ENCODE peak calls at places on chromosomes 12 and 14, in seven cellular contexts. T is PC-3, F is endodermal cell, E is SK-N-SH, O is GM23248, C is mesendoderm, Q is NT2/D1. J is an unnamed sample.

GRCh38 chr14:54348001-54348611 is 48.7 kb upstream of the CDKN3 start:
- DNase-seq in T (peak), O (peak), E (peak), C (peak), F (no peak), Q (no peak), J (peak)

GRCh38 chr12:67981236-67982164 is 7.7 kb upstream of the IFNG-AS1 start:
- DNase-seq in T (peak), Q (no peak), C (peak), O (peak), F (no peak), E (no peak), J (no peak)

GRCh38 chr12:116236986-116237385 is 40.5 kb downstream of the MED13L start:
- DNase-seq in C (no peak), T (no peak), Q (no peak), E (no peak), O (peak), F (no peak), J (no peak)

GRCh38 chr12:69123909-69124638 is 115.3 kb upstream of the CPSF6 start:
- DNase-seq in F (no peak), C (no peak), T (no peak), O (no peak), Q (no peak), E (no peak), J (no peak)

GRCh38 chr14:59325906-59326305 is 137.4 kb downstream of the DAAM1 start:
- DNase-seq in O (peak), T (no peak), C (no peak), E (no peak), Q (no peak), F (no peak), J (no peak)

GRCh38 chr12:464484-465267 is 4.9 kb downstream of the B4GALNT3 start:
- DNase-seq in T (no peak), E (no peak), C (no peak), Q (no peak), F (no peak), O (no peak), J (no peak)

GRCh38 chr14:100307215-100308111 is 1.2 kb upstream of the SLC25A29 start:
- DNase-seq in T (no peak), O (peak), E (peak), F (peak), Q (no peak), C (peak), J (no peak)

GRCh38 chr12:46110220-46110700 is 119.9 kb upstream of the SCAF11 start:
- DNase-seq in Q (no peak), O (no peak), C (no peak), E (no peak), F (no peak), T (no peak), J (no peak)

GRCh38 chr14:91317381-91318313 is 73.1 kb upstream of the GPR68 start:
- DNase-seq in T (peak), O (peak), Q (no peak), E (no peak), F (no peak), C (no peak), J (no peak)

GRCh38 chr14:68137704-68138619 is 318.4 kb downstream of the RAD51B start:
- DNase-seq in O (peak), E (peak), Q (peak), T (peak), C (peak), F (peak), J (peak)

GRCh38 chr14:69863083-69863482 is 16.1 kb upstream of the SMOC1 start:
- DNase-seq in C (no peak), T (no peak), O (no peak), E (no peak), F (no peak), Q (no peak), J (no peak)

GRCh38 chr12:71183018-71183417 is 25.2 kb upstream of the TSPAN8 start:
- DNase-seq in F (no peak), T (peak), O (peak), Q (no peak), C (no peak), E (no peak), J (no peak)

GRCh38 chr12:121239335-121239678 is 29.4 kb downstream of the P2RX4 start:
- DNase-seq in C (no peak), E (no peak), T (no peak), O (no peak), F (no peak), Q (no peak), J (no peak)

GRCh38 chr14:75454963-75455546 is 27.2 kb downstream of the JDP2 start:
- DNase-seq in C (peak), Q (no peak), O (peak), T (peak), F (peak), E (peak), J (no peak)

GRCh38 chr14:75857199-75857598 is 124.6 kb downstream of the TGFB3 start:
- DNase-seq in O (no peak), E (no peak), T (no peak), Q (no peak), F (no peak), C (no peak), J (no peak)

GRCh38 chr14:74401504-74402241 is 24.3 kb downstream of the SYNDIG1L start:
- DNase-seq in T (no peak), E (peak), F (peak), O (peak), C (peak), Q (no peak), J (no peak)

GRCh38 chr14:77469539-77469938 is 11.6 kb downstream of the AHSA1 start:
- DNase-seq in F (no peak), T (no peak), C (peak), E (no peak), O (no peak), Q (no peak), J (no peak)

GRCh38 chr14:30550335-30550734 is 8.6 kb upstream of the G2E3 start:
- DNase-seq in O (peak), C (no peak), T (peak), Q (no peak), F (no peak), E (no peak), J (no peak)

GRCh38 chr12:124739953-124740561 is 123.6 kb downstream of the SCARB1 start:
- DNase-seq in T (no peak), O (no peak), Q (no peak), C (no peak), F (no peak), E (no peak), J (no peak)

GRCh38 chr12:34625116-34625515 is 602.8 kb downstream of the ALG10 start:
- DNase-seq in F (no peak), Q (peak), E (no peak), O (peak), C (peak), T (peak), J (no peak)

GRCh38 chr14:83355609-83356008 is 1822.0 kb upstream of the SEL1L start:
- DNase-seq in C (no peak), O (no peak), E (no peak), F (no peak), T (no peak), Q (no peak), J (no peak)

GRCh38 chr12:49872381-49872780 is 29.5 kb upstream of the BCDIN3D start:
- DNase-seq in C (no peak), F (no peak), T (no peak), O (no peak), E (no peak), Q (no peak), J (no peak)

GRCh38 chr12:28089363-28089762 is 100.9 kb upstream of the CCDC91 start:
- DNase-seq in C (peak), O (peak), F (no peak), T (peak), Q (no peak), E (no peak), J (peak)

GRCh38 chr12:63995512-63995911 is 151.0 kb downstream of the SRGAP1 start:
- DNase-seq in C (no peak), E (no peak), Q (no peak), F (no peak), O (no peak), T (peak), J (no peak)

GRCh38 chr12:120015313-120015712 is 26.3 kb downstream of the BICDL1 start:
- DNase-seq in F (no peak), Q (no peak), O (no peak), C (no peak), T (no peak), E (no peak), J (no peak)

GRCh38 chr14:41925409-41925808 is 318.7 kb downstream of the LRFN5 start:
- DNase-seq in E (no peak), Q (no peak), F (peak), O (peak), C (peak), T (peak), J (peak)

GRCh38 chr12:23281295-23281694 is 656.3 kb downstream of the ETNK1 start:
- DNase-seq in O (no peak), Q (no peak), T (no peak), E (no peak), C (no peak), F (no peak), J (no peak)

GRCh38 chr12:14619731-14620501 is 52.2 kb upstream of the PLBD1 start:
- DNase-seq in Q (no peak), E (no peak), T (no peak), O (no peak), C (peak), F (no peak), J (no peak)

GRCh38 chr14:65170768-65171251 is 68.5 kb upstream of the MAX start:
- DNase-seq in E (peak), C (peak), O (peak), F (peak), T (peak), Q (no peak), J (no peak)

GRCh38 chr12:685388-685787 is 22.1 kb upstream of the NINJ2 start:
- DNase-seq in E (no peak), O (no peak), T (no peak), F (no peak), C (peak), Q (no peak), J (no peak)

GRCh38 chr12:122852336-122853275 is 17.3 kb downstream of the HIP1R start:
- DNase-seq in Q (no peak), E (peak), C (no peak), T (no peak), F (peak), O (peak), J (no peak)

GRCh38 chr12:46459881-46460545 is 87.4 kb upstream of the SLC38A2 start:
- DNase-seq in C (no peak), T (no peak), E (no peak), O (no peak), F (no peak), Q (no peak), J (no peak)

GRCh38 chr14:55874785-55875184 is 243.4 kb upstream of the PELI2 start:
- DNase-seq in F (no peak), O (no peak), E (no peak), C (no peak), Q (no peak), T (no peak), J (no peak)

GRCh38 chr12:46553266-46553665 is 180.7 kb upstream of the SLC38A2 start:
- DNase-seq in C (peak), O (peak), T (peak), Q (no peak), E (no peak), F (no peak), J (no peak)

GRCh38 chr14:104517426-104517825 is 62.1 kb upstream of the C14orf180 start:
- DNase-seq in O (no peak), Q (no peak), F (peak), T (no peak), E (no peak), C (no peak), J (no peak)

GRCh38 chr12:102522768-102523167 is 42.4 kb upstream of the IGF1 start:
- DNase-seq in E (no peak), C (peak), T (no peak), O (no peak), Q (no peak), F (peak), J (no peak)

GRCh38 chr12:125878483-125878882 is 813.2 kb downstream of the AACS start:
- DNase-seq in E (no peak), Q (no peak), T (no peak), C (peak), O (no peak), F (no peak), J (no peak)

GRCh38 chr12:110937104-110937641 is 16.8 kb upstream of the MYL2 start:
- DNase-seq in T (peak), Q (peak), F (peak), C (peak), O (peak), E (peak), J (no peak)

GRCh38 chr14:53952533-53952932 is 4.1 kb downstream of the BMP4 start:
- DNase-seq in E (no peak), T (peak), F (peak), Q (no peak), C (peak), O (no peak), J (no peak)

GRCh38 chr12:105930612-105931011 is 208.1 kb downstream of the NUAK1 start:
- DNase-seq in F (no peak), Q (peak), T (no peak), E (no peak), C (no peak), O (no peak), J (no peak)

DNA sequence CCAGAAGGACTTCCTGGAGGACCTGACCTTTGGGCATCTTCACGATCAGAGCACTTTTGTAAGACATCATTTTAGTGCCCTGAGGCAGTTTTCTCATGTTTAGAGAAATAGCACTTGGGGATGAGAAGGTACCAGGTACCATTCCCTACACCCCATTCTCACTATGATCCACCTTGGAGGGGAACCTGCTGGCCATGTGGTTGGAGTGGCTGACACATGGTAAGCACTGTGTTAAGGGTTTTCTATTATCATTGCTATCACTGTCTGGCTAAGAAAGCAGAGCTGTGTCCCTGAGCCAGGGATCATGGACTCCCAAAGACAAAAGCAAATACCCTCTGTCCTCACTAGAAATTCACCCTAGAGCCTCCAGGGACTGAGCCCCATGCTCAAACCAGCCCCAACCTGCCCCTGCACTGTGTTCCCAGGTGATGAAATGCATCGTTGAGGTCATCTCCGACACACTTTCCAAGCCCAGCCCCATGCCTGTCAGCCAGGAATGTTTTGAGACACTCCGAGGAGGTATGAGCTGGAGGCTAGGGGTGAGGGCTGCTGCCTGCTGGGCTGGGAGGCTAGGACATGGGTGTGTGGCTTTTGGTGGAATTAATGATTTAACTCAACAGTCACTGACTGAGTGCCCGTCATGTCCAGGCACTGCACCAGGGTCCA is 3.4 kb downstream of the CHGA start:
- DNase-seq in T (no peak), Q (no peak), C (peak), F (no peak), E (no peak), O (no peak), J (no peak)
- H3K9ac ChIP-seq in T (no peak), Q (no peak), C (no peak), F (no peak), E (no peak), O (no peak), J (no peak)

DNA sequence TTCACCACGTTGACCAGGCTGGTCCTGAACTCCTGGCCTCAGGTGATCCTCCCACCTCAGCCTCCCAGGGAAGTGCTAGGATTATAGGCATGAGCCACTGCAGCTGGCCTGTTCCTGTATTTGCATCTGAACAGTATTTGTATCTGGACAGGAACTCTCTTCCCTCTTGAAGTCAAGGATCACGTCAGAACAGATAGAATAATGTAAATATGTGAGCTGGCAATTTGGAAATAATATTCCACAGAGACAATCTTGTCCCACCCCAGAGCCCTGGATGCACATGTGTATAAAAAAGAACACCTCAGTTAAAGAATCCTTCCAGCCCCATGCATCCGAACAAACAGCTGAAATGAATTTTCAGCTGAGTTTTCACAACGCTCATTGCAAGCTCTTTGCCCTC is 118.3 kb downstream of the VEZT start:
- DNase-seq in O (no peak), F (no peak), T (peak), E (no peak), C (no peak), Q (no peak), J (no peak)
- H3K9ac ChIP-seq in O (no peak), F (no peak), T (peak), E (no peak), C (peak), Q (no peak), J (peak)

GRCh38 chr12:104701756-104702155 is 245.0 kb downstream of the CHST11 start:
- DNase-seq in F (no peak), E (no peak), O (no peak), Q (no peak), T (no peak), C (no peak), J (no peak)

GRCh38 chr12:104699489-104700194 is 242.9 kb downstream of the CHST11 start:
- DNase-seq in F (no peak), E (no peak), Q (no peak), C (no peak), O (peak), T (no peak), J (no peak)

GRCh38 chr12:104701301-104701700 is 244.6 kb downstream of the CHST11 start:
- DNase-seq in Q (no peak), C (no peak), F (no peak), T (no peak), O (no peak), E (no peak), J (no peak)

GRCh38 chr12:104698871-104699270 is 242.1 kb downstream of the CHST11 start:
- DNase-seq in Q (no peak), O (peak), F (no peak), E (no peak), T (peak), C (no peak), J (no peak)

DNA sequence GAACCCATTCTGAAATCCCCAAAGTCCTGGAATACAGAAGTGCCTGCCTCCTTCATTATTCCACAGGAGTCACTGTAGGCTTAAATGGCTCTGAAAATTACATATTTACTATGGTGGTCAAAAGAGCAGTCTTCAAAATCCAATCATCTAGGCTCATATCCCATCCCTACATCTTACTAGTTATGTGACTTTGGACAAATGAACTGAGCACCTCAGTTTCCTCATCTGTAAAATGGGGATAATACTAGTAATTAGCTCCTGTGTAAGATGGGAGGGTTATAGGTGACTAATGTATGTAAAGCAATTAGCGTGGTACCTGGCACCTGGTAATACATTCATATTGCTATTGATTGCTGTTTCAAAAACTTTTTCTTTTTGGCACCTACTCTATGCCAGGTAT is 243.6 kb downstream of the CHST11 start:
- DNase-seq in E (no peak), Q (no peak), T (no peak), F (no peak), C (no peak), O (no peak), J (no peak)
- H3K9ac ChIP-seq in E (no peak), Q (no peak), T (no peak), F (no peak), C (no peak), O (no peak), J (no peak)

DNA sequence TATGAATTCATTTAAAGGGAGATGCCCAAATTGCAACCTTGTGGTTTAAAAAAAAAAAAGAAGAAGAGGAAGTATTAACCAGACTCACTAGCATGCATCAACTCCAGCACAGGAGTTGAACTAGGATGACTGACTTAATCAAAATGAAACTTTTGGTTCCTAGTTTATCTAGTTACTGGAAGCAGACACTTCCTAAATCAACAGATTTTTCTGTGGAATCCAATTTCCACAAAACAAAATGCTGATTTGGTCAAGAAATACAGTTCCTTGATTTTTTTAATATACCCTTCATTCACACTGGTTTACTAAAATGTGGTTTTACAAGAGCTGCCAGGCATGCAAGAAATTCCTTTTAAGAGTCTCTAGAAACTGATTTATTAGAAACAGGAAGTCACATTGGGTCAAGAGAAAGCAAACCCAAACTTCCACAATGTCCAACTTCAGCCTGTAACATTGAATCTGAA is 41.6 kb downstream of the ITPR2 start:
- DNase-seq in E (no peak), Q (no peak), C (no peak), T (no peak), F (no peak), O (peak), J (no peak)
- H3K9ac ChIP-seq in E (no peak), Q (no peak), C (no peak), T (no peak), F (no peak), O (no peak), J (no peak)